ENCODE peak calls at places on chromosomes 12 and 14, in six cellular contexts. O is K562, E is A549, B is HEK293T, P is GM12878, C is HepG2. V is an unnamed sample.

GRCh38 chr12:110531741-110532333 is 29.7 kb downstream of the RAD9B start:
- DNase-seq in O (no peak), B (no peak), E (no peak), P (peak), C (no peak), V (peak)

GRCh38 chr12:99498756-99499155 is 148.8 kb upstream of the GARIN6 start:
- DNase-seq in O (no peak), E (peak), B (no peak), P (no peak), C (no peak), V (peak)

GRCh38 chr14:80212025-80212402 is 710 bp upstream of the DIO2 start:
- DNase-seq in O (no peak), B (no peak), P (no peak), C (no peak), E (peak), V (peak)

GRCh38 chr14:73392329-73393257 is 65.8 kb downstream of the NUMB start:
- DNase-seq in E (no peak), P (no peak), C (no peak), B (no peak), O (no peak), V (no peak)

GRCh38 chr14:51534623-51535022 is 117.1 kb upstream of the FRMD6 start:
- DNase-seq in E (no peak), C (peak), O (no peak), P (no peak), B (no peak), V (peak)

GRCh38 chr14:67514650-67515385 is 18.3 kb upstream of the PLEKHH1 start:
- DNase-seq in E (peak), C (no peak), O (peak), B (peak), P (no peak), V (peak)

GRCh38 chr12:57234571-57235011 is 5.1 kb downstream of the SHMT2 start:
- DNase-seq in E (no peak), O (no peak), P (no peak), B (no peak), C (no peak), V (no peak)

GRCh38 chr14:90302529-90303303 is 29.0 kb downstream of the NRDE2 start:
- DNase-seq in P (no peak), O (no peak), E (no peak), C (no peak), B (no peak), V (no peak)

GRCh38 chr12:74454109-74454508 is 83.5 kb upstream of the ATXN7L3B start:
- DNase-seq in C (no peak), B (no peak), E (no peak), P (no peak), O (no peak), V (no peak)

GRCh38 chr14:98725676-98726075 is 546.3 kb downstream of the BCL11B start:
- DNase-seq in B (no peak), P (no peak), E (no peak), O (no peak), C (no peak), V (no peak)

GRCh38 chr14:96039633-96040311 is 610 bp downstream of the C14orf132 start:
- DNase-seq in C (no peak), P (no peak), B (peak), E (peak), O (peak), V (peak)

GRCh38 chr12:103177624-103178023 is 220.2 kb downstream of the ASCL1 start:
- DNase-seq in B (no peak), C (no peak), O (no peak), P (no peak), E (no peak), V (no peak)

GRCh38 chr14:106174206-106174605 is 647.8 kb downstream of the TMEM121 start:
- DNase-seq in P (no peak), B (no peak), E (no peak), C (no peak), O (no peak), V (no peak)
- TF ChIP-seq BHLHE40 in P (no peak), B (no peak), E (no peak), C (no peak), O (no peak), V (no peak)

GRCh38 chr14:61472801-61473376 is 151.5 kb downstream of the PRKCH start:
- DNase-seq in P (no peak), C (no peak), B (no peak), O (no peak), E (no peak), V (peak)
- TF ChIP-seq BHLHE40 in P (no peak), C (no peak), B (no peak), O (no peak), E (no peak), V (no peak)

GRCh38 chr14:53060046-53060445 is 93.1 kb downstream of the DDHD1 start:
- DNase-seq in E (no peak), B (no peak), O (no peak), C (no peak), P (no peak), V (peak)
- TF ChIP-seq BHLHE40 in E (no peak), B (no peak), O (no peak), C (no peak), P (no peak), V (no peak)

DNA sequence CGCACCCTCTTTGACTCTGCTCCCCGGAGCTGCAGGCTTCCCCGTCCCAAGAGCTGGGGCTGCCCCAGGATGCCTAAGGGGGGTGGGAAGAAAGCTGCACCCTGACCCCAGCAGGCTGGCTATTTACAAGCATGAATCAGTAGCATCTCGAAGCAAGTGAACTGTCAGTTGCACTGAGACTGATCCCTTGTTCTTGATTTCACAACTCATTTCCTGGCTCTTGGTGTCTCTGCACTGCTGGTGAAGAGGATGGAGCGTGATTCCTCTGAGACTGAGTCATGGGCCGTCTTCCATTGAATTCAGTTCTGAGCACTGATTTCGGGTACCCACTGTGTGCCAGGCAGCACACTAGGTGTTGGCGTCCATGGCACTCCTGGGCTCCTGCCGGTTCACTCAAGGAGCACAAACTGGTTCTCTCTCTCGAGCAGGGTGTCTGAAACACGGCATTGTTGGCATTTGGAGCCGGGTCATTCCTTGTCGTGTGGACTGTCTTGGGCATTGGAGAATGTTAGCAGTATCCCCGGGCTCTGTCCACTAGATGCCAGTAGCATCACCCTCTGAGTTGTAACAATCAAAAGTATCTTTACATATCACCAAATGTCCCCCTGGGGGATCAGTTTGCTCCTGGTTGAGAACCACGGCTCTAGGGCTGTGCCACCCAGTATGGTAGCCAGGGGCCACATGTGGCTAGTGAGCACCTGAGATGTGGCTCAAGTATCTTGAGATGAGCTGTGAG is 86.9 kb downstream of the RIN3 start:
- DNase-seq in P (no peak), O (no peak), B (no peak), C (no peak), E (peak), V (peak)
- TF ChIP-seq BHLHE40 in P (no peak), O (no peak), B (no peak), C (no peak), E (no peak), V (peak)

V was measured in IMR-90.